ENCODE peak calls at places on chromosomes 11 and 22, in seven cellular contexts. Q is cardiac muscle cell; G is epithelial cell of proximal tubule; M is activated T-helper 1 cell treated with anti-CD3 and anti-CD28 coated beads, Interleukin-12 subunit alpha, Interleukin-12 subunit beta, Interleukin-2, Interleukin-4 antibody, amounts not matched to agents 30 ng/mL and 10 ng/mL and 1 ng/mL, durations not matched to agents 14 hours and 24 hours and 36 hours; Y is HTR-8/SVneo; X is stimulated activated CD8-positive, alpha-beta memory T cell treated with anti-CD3 and anti-CD28 coated beads, Interleukin-2, amount 100 ng/mL, for 1 hour; H is neuronal stem cell. N is an unnamed sample.

GRCh38 chr11:111737877-111738205 is 28.3 kb downstream of the PPP2R1B start:
- DNase-seq in Q (no peak), G (no peak), M (no peak), Y (no peak), X (no peak), H (no peak), N (no peak)

GRCh38 chr11:64130618-64131017 is 35.3 kb downstream of the MACROD1 start:
- DNase-seq in Q (no peak), G (no peak), M (no peak), Y (no peak), X (no peak), H (no peak), N (no peak)

GRCh38 chr22:25361899-25362214 is 142.4 kb downstream of the CRYBB2 start:
- DNase-seq in Q (no peak), G (no peak), M (no peak), Y (no peak), X (no peak), H (no peak), N (no peak)

GRCh38 chr11:87423161-87423560 is 385.4 kb downstream of the TMEM135 start:
- DNase-seq in Q (no peak), G (no peak), M (no peak), Y (no peak), X (no peak), H (no peak), N (no peak)

GRCh38 chr11:288328-289144 is at the start of gene PGGHG:
- DNase-seq in Q (peak), G (no peak), M (peak), Y (peak), X (no peak), H (no peak), N (peak)

GRCh38 chr11:122578168-122578825 is 77.2 kb upstream of the UBASH3B start:
- DNase-seq in Q (no peak), G (no peak), M (no peak), Y (no peak), X (no peak), H (no peak), N (no peak)

GRCh38 chr22:25772288-25772687 is 30.3 kb downstream of the MYO18B start:
- DNase-seq in Q (no peak), G (no peak), M (no peak), Y (no peak), X (no peak), H (no peak), N (no peak)

GRCh38 chr11:34213366-34213765 is 107.9 kb downstream of the NAT10 start:
- DNase-seq in Q (no peak), G (no peak), M (no peak), Y (no peak), X (no peak), H (no peak), N (no peak)

GRCh38 chr22:22110548-22111266 is 128.1 kb upstream of the TOP3B start:
- DNase-seq in Q (peak), G (peak), M (peak), Y (peak), X (peak), H (peak), N (peak)

GRCh38 chr22:17845340-17845739 is 71.1 kb upstream of the BID start:
- DNase-seq in Q (no peak), G (no peak), M (no peak), Y (no peak), X (no peak), H (no peak), N (no peak)

GRCh38 chr11:9489366-9489765 is 28.6 kb downstream of the ZNF143 start:
- DNase-seq in Q (no peak), G (no peak), M (no peak), Y (peak), X (no peak), H (no peak), N (no peak)

GRCh38 chr11:75342966-75343870 is 8.2 kb downstream of the ARRB1 start:
- DNase-seq in Q (no peak), G (no peak), M (no peak), Y (no peak), X (no peak), H (no peak), N (no peak)

GRCh38 chr22:39152511-39153219 is at the start of gene CBX7:
- DNase-seq in Q (peak), G (no peak), M (peak), Y (peak), X (peak), H (peak), N (peak)

GRCh38 chr11:116771935-116772334 is 852 bp downstream of the BUD13 start:
- DNase-seq in Q (no peak), G (no peak), M (no peak), Y (no peak), X (no peak), H (no peak), N (no peak)

GRCh38 chr11:11416917-11417316 is 63.9 kb upstream of the CSNK2A3 start:
- DNase-seq in Q (no peak), G (no peak), M (no peak), Y (peak), X (no peak), H (no peak), N (no peak)

GRCh38 chr11:126112547-126112946 is 49.9 kb upstream of the CDON start:
- DNase-seq in Q (no peak), G (no peak), M (no peak), Y (no peak), X (no peak), H (no peak), N (no peak)

GRCh38 chr11:72735495-72736027 is 16.6 kb downstream of the ARAP1 start:
- DNase-seq in Q (peak), G (no peak), M (no peak), Y (peak), X (no peak), H (no peak), N (no peak)

GRCh38 chr22:24321999-24322398 is 51.4 kb downstream of the SPECC1L start:
- DNase-seq in Q (no peak), G (no peak), M (no peak), Y (no peak), X (no peak), H (no peak), N (no peak)

GRCh38 chr11:69587454-69588081 is 53.4 kb upstream of the CCND1 start:
- DNase-seq in Q (no peak), G (peak), M (no peak), Y (peak), X (no peak), H (no peak), N (no peak)

GRCh38 chr22:49044776-49045175 is 782.9 kb downstream of the BRD1 start:
- DNase-seq in Q (no peak), G (no peak), M (no peak), Y (no peak), X (no peak), H (no peak), N (no peak)

GRCh38 chr11:33944345-33944692 is 52.4 kb upstream of the LMO2 start:
- DNase-seq in Q (no peak), G (no peak), M (no peak), Y (no peak), X (no peak), H (no peak), N (no peak)

GRCh38 chr22:47396515-47396914 is 634.1 kb downstream of the TBC1D22A start:
- DNase-seq in Q (no peak), G (no peak), M (no peak), Y (no peak), X (no peak), H (no peak), N (no peak)

GRCh38 chr22:46462726-46463371 is 74.6 kb downstream of the CELSR1 start:
- DNase-seq in Q (no peak), G (no peak), M (no peak), Y (peak), X (no peak), H (no peak), N (no peak)

GRCh38 chr22:37043828-37044538 is 7.6 kb upstream of the KCTD17 start:
- DNase-seq in Q (peak), G (no peak), M (peak), Y (no peak), X (no peak), H (no peak), N (peak)

GRCh38 chr11:120304526-120304925 is 20.6 kb upstream of the TLCD5 start:
- DNase-seq in Q (no peak), G (peak), M (no peak), Y (peak), X (no peak), H (no peak), N (no peak)

GRCh38 chr11:128022007-128022368 is 565.4 kb downstream of the ETS1 start:
- DNase-seq in Q (no peak), G (no peak), M (no peak), Y (no peak), X (no peak), H (no peak), N (no peak)

GRCh38 chr22:49928185-49928495 is 9.7 kb downstream of the CRELD2 start:
- DNase-seq in Q (no peak), G (no peak), M (no peak), Y (no peak), X (no peak), H (no peak), N (no peak)

GRCh38 chr22:38325575-38325974 is 8.3 kb upstream of the CSNK1E start:
- DNase-seq in Q (no peak), G (no peak), M (no peak), Y (no peak), X (no peak), H (no peak), N (no peak)

GRCh38 chr11:2777396-2777795 is 77.6 kb upstream of the KCNQ1OT1 start:
- DNase-seq in Q (no peak), G (no peak), M (no peak), Y (peak), X (no peak), H (no peak), N (no peak)

GRCh38 chr11:50037282-50037681 is 4.6 kb downstream of the OR4C45 start:
- DNase-seq in Q (no peak), G (no peak), M (no peak), Y (no peak), X (no peak), H (no peak), N (no peak)

GRCh38 chr11:134504146-134504905 is 92.3 kb upstream of the B3GAT1 start:
- DNase-seq in Q (no peak), G (no peak), M (no peak), Y (no peak), X (no peak), H (no peak), N (no peak)

GRCh38 chr22:48270731-48271130 is 1508.3 kb downstream of the TBC1D22A start:
- DNase-seq in Q (no peak), G (no peak), M (no peak), Y (no peak), X (no peak), H (no peak), N (no peak)

GRCh38 chr11:72308226-72309073 is 64.5 kb upstream of the PHOX2A start:
- DNase-seq in Q (no peak), G (no peak), M (no peak), Y (peak), X (no peak), H (no peak), N (peak)

GRCh38 chr11:76318744-76319384 is 62.1 kb downstream of the THAP12 start:
- DNase-seq in Q (peak), G (no peak), M (peak), Y (peak), X (peak), H (peak), N (peak)

GRCh38 chr11:43403357-43404231 is 44.9 kb downstream of the TTC17 start:
- DNase-seq in Q (no peak), G (no peak), M (no peak), Y (no peak), X (no peak), H (no peak), N (no peak)

GRCh38 chr22:17411213-17411612 is 42.0 kb downstream of the CECR2 start:
- DNase-seq in Q (no peak), G (no peak), M (no peak), Y (no peak), X (no peak), H (no peak), N (no peak)

GRCh38 chr11:92979176-92979575 is 9.7 kb downstream of the MTNR1B start:
- DNase-seq in Q (no peak), G (no peak), M (no peak), Y (no peak), X (no peak), H (no peak), N (no peak)